ENCODE peak calls at places on chromosomes 7 and 10, in five cellular contexts. One of them, this sample, is unnamed.
A peak's percentile ranks its signal among the peaks of the same experiment; 100 is the strongest.

GRCh38 chr10:98088186-98088971 is 46.1 kb upstream of the R3HCC1L start:
- DNase-seq in activated T-helper 1 cell treated with anti-CD3 and anti-CD28 coated beads, Interleukin-2, amount 50 U/mL, for 16 hours: no peak
- DNase-seq in T47D: no peak
- DNase-seq in adipocyte: no peak
- DNase-seq in choroid plexus epithelial cell: no peak
- DNase-seq in this sample: peak; percentile 43

GRCh38 chr7:100847360-100847759 is 5.2 kb upstream of the SLC12A9 start:
- DNase-seq in adipocyte: no peak
- DNase-seq in T47D: no peak
- DNase-seq in choroid plexus epithelial cell: no peak
- DNase-seq in activated T-helper 1 cell treated with anti-CD3 and anti-CD28 coated beads, Interleukin-2, amount 50 U/mL, for 16 hours: no peak
- DNase-seq in this sample: no peak

GRCh38 chr7:56091591-56091990 is 1.2 kb downstream of the PHKG1 start:
- DNase-seq in adipocyte: peak; percentile 60
- DNase-seq in choroid plexus epithelial cell: no peak
- DNase-seq in T47D: no peak
- DNase-seq in activated T-helper 1 cell treated with anti-CD3 and anti-CD28 coated beads, Interleukin-2, amount 50 U/mL, for 16 hours: no peak
- DNase-seq in this sample: no peak

GRCh38 chr7:786472-787255 is 45.6 kb upstream of the SUN1 start:
- DNase-seq in T47D: peak; percentile 83
- DNase-seq in activated T-helper 1 cell treated with anti-CD3 and anti-CD28 coated beads, Interleukin-2, amount 50 U/mL, for 16 hours: peak; percentile 46
- DNase-seq in choroid plexus epithelial cell: peak; percentile 71
- DNase-seq in adipocyte: peak; percentile 85
- DNase-seq in this sample: peak; percentile 62

GRCh38 chr7:5284304-5285281 is 1.9 kb downstream of the SLC29A4 start:
- DNase-seq in activated T-helper 1 cell treated with anti-CD3 and anti-CD28 coated beads, Interleukin-2, amount 50 U/mL, for 16 hours: no peak
- DNase-seq in choroid plexus epithelial cell: peak; percentile 36
- DNase-seq in T47D: peak; percentile 60
- DNase-seq in adipocyte: peak; percentile 25
- DNase-seq in this sample: no peak

GRCh38 chr7:27453702-27454405 is 208.8 kb downstream of the HIBADH start:
- DNase-seq in activated T-helper 1 cell treated with anti-CD3 and anti-CD28 coated beads, Interleukin-2, amount 50 U/mL, for 16 hours: no peak
- DNase-seq in T47D: no peak
- DNase-seq in choroid plexus epithelial cell: peak; percentile 89
- DNase-seq in adipocyte: no peak
- DNase-seq in this sample: peak; percentile 75

GRCh38 chr10:86711957-86712708 is 43.8 kb downstream of the LDB3 start:
- DNase-seq in choroid plexus epithelial cell: peak; percentile 48
- DNase-seq in T47D: no peak
- DNase-seq in adipocyte: no peak
- DNase-seq in activated T-helper 1 cell treated with anti-CD3 and anti-CD28 coated beads, Interleukin-2, amount 50 U/mL, for 16 hours: no peak
- DNase-seq in this sample: peak; percentile 33

GRCh38 chr7:41403291-41403690 is 299.6 kb downstream of the INHBA start:
- DNase-seq in T47D: no peak
- DNase-seq in activated T-helper 1 cell treated with anti-CD3 and anti-CD28 coated beads, Interleukin-2, amount 50 U/mL, for 16 hours: no peak
- DNase-seq in choroid plexus epithelial cell: no peak
- DNase-seq in adipocyte: no peak
- DNase-seq in this sample: no peak

GRCh38 chr10:110168601-110169481 is 38.6 kb upstream of the MXI1 start:
- DNase-seq in choroid plexus epithelial cell: no peak
- DNase-seq in T47D: no peak
- DNase-seq in adipocyte: no peak
- DNase-seq in activated T-helper 1 cell treated with anti-CD3 and anti-CD28 coated beads, Interleukin-2, amount 50 U/mL, for 16 hours: no peak
- DNase-seq in this sample: no peak